ENCODE peak calls at places on chromosome 1, in eight cellular contexts. S is IMR-90, W is kidney, G is A549, M is GM23338, T is cardiac muscle cell, E is pancreas, V is DND-41. Z is an unnamed sample.

GRCh38 chr1:56548566-56548965 is 30.8 kb downstream of the PLPP3 start:
- DNase-seq in G (no peak), T (no peak), V (no peak), E (no peak), S (no peak), W (no peak), M (no peak), Z (no peak)

GRCh38 chr1:111920221-111921024 is 69.0 kb downstream of the KCND3 start:
- DNase-seq in M (no peak), T (no peak), S (peak), G (peak), E (peak), V (no peak), W (no peak), Z (peak)

GRCh38 chr1:206911064-206911663 is 10.6 kb downstream of the FCMR start:
- DNase-seq in M (peak), W (peak), E (peak), T (peak), G (peak), V (peak), S (peak), Z (no peak)

GRCh38 chr1:41589395-41589794 is 104.9 kb upstream of the EDN2 start:
- DNase-seq in T (no peak), E (no peak), G (no peak), S (no peak), W (no peak), V (no peak), M (no peak), Z (no peak)

GRCh38 chr1:20051218-20051829 is 18.7 kb upstream of the PLA2G5 start:
- DNase-seq in E (no peak), M (peak), T (no peak), W (no peak), S (no peak), G (no peak), V (no peak), Z (no peak)

GRCh38 chr1:241637046-241637590 is 3.1 kb downstream of the CHML start:
- DNase-seq in S (peak), G (no peak), V (no peak), T (no peak), M (no peak), W (no peak), E (no peak), Z (no peak)

GRCh38 chr1:207751790-207752455 is at the start of gene CD46:
- DNase-seq in S (peak), V (peak), E (peak), T (peak), W (peak), G (peak), M (peak), Z (peak)

GRCh38 chr1:201655243-201655642 is 116.3 kb downstream of the NAV1 start:
- DNase-seq in V (no peak), T (no peak), S (peak), M (peak), E (no peak), G (no peak), W (no peak), Z (no peak)

GRCh38 chr1:41629571-41629970 is 145.1 kb upstream of the EDN2 start:
- DNase-seq in G (no peak), V (no peak), W (no peak), T (no peak), M (no peak), S (peak), E (no peak), Z (no peak)

GRCh38 chr1:218711021-218711420 is 365.9 kb downstream of the TGFB2 start:
- DNase-seq in S (peak), W (no peak), M (no peak), T (no peak), E (no peak), G (peak), V (no peak), Z (no peak)

GRCh38 chr1:200336111-200336845 is 73.6 kb downstream of the ZNF281 start:
- DNase-seq in M (peak), G (peak), E (no peak), W (no peak), T (no peak), S (peak), V (no peak), Z (no peak)

DNA sequence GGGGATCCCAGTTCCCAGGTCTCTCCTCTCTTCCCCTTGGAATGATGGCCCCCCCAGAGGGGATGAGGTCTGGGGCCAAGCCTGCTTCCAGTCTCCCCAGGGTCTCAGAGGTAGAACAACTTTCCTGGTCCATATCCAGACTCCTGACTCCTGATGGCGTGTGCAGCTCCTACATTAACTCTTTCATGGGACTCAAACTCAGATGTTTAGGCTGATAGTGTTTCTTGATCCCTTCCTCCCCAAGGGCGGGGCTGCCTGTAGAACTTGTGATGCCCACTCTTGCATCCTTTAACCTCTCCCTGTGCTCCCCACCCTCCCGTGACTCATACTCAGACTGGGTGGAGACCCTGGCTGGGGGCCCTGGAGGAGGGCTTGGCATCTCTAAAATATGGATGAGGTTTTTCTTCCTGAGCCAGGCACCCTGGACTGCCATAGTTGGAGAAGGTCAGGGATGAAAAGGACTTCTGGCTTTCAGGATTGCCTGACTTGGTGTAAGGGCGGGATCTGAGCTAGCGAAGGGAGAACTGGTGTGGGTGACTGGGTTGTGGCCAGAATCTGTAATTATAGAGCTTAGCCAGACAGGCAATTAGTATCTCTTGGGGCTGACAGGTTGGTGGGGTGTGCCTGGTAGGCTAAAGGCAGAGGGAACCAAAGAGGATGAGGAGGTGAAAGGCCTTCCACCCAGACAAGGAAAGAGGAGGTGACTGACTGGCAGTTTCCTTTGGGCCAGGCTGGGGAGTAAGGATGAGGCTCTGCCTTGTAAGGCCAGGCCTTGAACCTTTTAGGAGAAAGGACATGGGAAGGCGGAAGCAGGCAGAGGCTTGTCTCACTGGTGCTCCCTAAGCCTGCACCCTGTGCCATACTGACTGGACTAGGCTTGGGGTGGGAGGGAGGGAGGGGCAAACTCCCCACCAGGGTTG is 1.5 kb downstream of the ATP8B2 start:
- DNase-seq in S (peak), M (no peak), V (no peak), T (no peak), G (peak), E (no peak), W (peak), Z (no peak)
- H3K4me3 ChIP-seq in S (peak), M (peak), V (peak), T (peak), G (peak), E (no peak), W (peak), Z (peak)

DNA sequence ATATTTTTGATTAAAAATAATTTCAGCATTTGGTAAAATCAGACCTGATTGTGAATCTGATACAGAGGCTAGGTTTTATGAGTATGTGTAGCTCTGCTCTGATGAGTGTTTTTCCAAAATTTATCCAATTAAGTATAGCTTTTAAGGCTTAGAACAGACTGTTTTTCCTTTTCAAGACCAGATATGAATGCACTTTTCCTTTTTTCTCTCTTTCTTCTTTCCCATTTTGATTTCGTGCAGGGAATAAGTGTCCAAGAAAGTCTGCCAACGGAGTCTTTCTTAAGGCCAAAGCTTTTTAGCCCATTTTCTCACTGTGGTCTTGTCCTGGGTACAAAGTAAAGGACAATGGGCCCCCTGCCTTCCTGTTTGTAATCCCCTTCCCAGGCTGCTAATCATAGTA is 2.8 kb downstream of the KIF1B start:
- DNase-seq in E (no peak), W (no peak), V (no peak), M (no peak), S (no peak), T (no peak), G (no peak), Z (no peak)
- H3K27ac ChIP-seq in E (no peak), W (no peak), V (no peak), M (no peak), S (no peak), T (peak), G (no peak), Z (peak)

DNA sequence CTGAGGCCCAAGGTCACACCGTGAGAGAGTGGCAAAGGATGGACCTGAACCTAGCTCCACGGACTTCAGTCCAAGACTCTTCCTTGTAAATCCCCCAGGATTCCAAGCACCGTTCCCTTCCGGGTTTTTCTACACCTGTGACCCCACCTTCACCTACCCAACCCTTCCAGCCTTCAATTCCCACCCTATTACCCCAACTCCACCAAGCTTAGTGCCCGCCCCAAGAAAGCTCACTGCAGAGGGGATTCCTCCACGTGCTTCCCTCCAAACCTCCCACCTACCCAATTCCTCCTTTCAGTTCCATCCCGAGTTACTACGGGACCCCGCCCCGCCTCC is 514 bp downstream of the SMG5 start:
- DNase-seq in S (no peak), M (no peak), T (no peak), E (peak), G (peak), W (no peak), V (no peak), Z (no peak)
- TF ChIP-seq CTCF in S (no peak), M (no peak), T (no peak), E (no peak), G (no peak), W (no peak), V (no peak), Z (no peak)

GRCh38 chr1:107181253-107181977 is 40.6 kb downstream of the NTNG1 start:
- DNase-seq in G (no peak), V (no peak), S (no peak), W (no peak), E (no peak), T (no peak), M (peak), Z (no peak)
- H3K4me3 ChIP-seq in G (no peak), V (no peak), S (no peak), W (no peak), E (no peak), T (no peak), M (peak), Z (no peak)

DNA sequence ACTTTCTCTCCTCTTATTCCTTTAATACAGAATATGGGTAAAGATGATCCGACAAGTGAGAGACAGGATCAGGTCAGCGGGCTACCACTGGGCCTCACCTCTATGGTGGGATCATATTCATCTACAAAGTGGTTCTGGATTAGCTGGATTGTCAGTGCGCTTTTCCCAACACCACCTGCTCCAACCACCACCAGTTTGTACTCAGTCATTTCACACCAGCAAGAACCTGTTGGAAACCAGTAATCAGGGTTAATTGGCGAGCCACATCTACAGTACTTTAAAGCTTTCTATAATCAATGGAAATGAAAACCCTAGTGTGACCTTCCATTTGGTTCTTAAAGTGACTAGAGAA is 643 bp downstream of the NRAS start:
- DNase-seq in G (no peak), T (no peak), S (no peak), W (no peak), E (no peak), V (no peak), M (no peak), Z (no peak)
- H3K27ac ChIP-seq in G (peak), T (peak), S (peak), W (no peak), E (peak), V (peak), M (peak), Z (peak)

GRCh38 chr1:16022393-16022792 is 557 bp downstream of the CLCNKA start:
- DNase-seq in G (no peak), V (no peak), S (no peak), W (no peak), E (no peak), M (no peak), T (no peak), Z (no peak)

GRCh38 chr1:16020325-16020724 is 1.5 kb upstream of the CLCNKA start:
- DNase-seq in S (no peak), V (no peak), G (no peak), E (no peak), T (no peak), M (no peak), W (no peak), Z (no peak)

GRCh38 chr1:16023050-16023653 is 1.3 kb downstream of the CLCNKA start:
- DNase-seq in M (no peak), T (no peak), G (no peak), E (no peak), V (no peak), W (no peak), S (no peak), Z (no peak)

GRCh38 chr1:16019580-16020277 is 1.9 kb upstream of the HSPB7 start:
- DNase-seq in W (no peak), S (peak), M (no peak), E (no peak), T (peak), G (no peak), V (no peak), Z (no peak)

GRCh38 chr1:16021681-16022080 is at the start of gene CLCNKA:
- DNase-seq in E (peak), G (no peak), T (no peak), W (no peak), S (no peak), M (no peak), V (no peak), Z (no peak)
- TF ChIP-seq CTCF in E (no peak), G (no peak), T (no peak), W (no peak), S (no peak), M (no peak), V (no peak), Z (no peak)

GRCh38 chr1:43879996-43880395 is 53.6 kb upstream of the ARTN start:
- DNase-seq in M (no peak), G (no peak), W (no peak), V (no peak), S (no peak), T (no peak), E (no peak), Z (no peak)

GRCh38 chr1:43879414-43879813 is 54.2 kb upstream of the ARTN start:
- DNase-seq in M (no peak), V (no peak), T (no peak), S (peak), W (no peak), G (no peak), E (no peak), Z (no peak)

GRCh38 chr1:43878854-43879253 is 54.7 kb upstream of the ARTN start:
- DNase-seq in W (no peak), G (no peak), M (no peak), E (no peak), V (no peak), S (no peak), T (no peak), Z (no peak)

GRCh38 chr1:43881415-43881814 is 52.2 kb upstream of the ARTN start:
- DNase-seq in E (no peak), M (peak), T (peak), V (no peak), G (no peak), S (no peak), W (no peak), Z (no peak)

GRCh38 chr1:43880604-43881003 is 53.0 kb upstream of the ARTN start:
- DNase-seq in W (no peak), M (no peak), S (no peak), T (no peak), G (no peak), V (no peak), E (no peak), Z (no peak)
- H3K4me3 ChIP-seq in W (no peak), M (no peak), S (no peak), T (no peak), G (no peak), V (no peak), E (no peak), Z (no peak)

GRCh38 chr1:167648252-167648849 is 18.3 kb downstream of the RCSD1 start:
- DNase-seq in W (no peak), S (no peak), M (no peak), V (no peak), E (no peak), T (no peak), G (no peak), Z (no peak)
- H3K27ac ChIP-seq in W (no peak), S (no peak), M (no peak), V (peak), E (no peak), T (peak), G (no peak), Z (no peak)

GRCh38 chr1:102172200-102172599 is 175.5 kb upstream of the OLFM3 start:
- DNase-seq in V (no peak), M (no peak), T (no peak), G (no peak), W (no peak), E (no peak), S (no peak), Z (no peak)

GRCh38 chr1:102178483-102178882 is 181.8 kb upstream of the OLFM3 start:
- DNase-seq in G (no peak), M (no peak), W (no peak), S (no peak), T (no peak), E (no peak), V (no peak), Z (no peak)

DNA sequence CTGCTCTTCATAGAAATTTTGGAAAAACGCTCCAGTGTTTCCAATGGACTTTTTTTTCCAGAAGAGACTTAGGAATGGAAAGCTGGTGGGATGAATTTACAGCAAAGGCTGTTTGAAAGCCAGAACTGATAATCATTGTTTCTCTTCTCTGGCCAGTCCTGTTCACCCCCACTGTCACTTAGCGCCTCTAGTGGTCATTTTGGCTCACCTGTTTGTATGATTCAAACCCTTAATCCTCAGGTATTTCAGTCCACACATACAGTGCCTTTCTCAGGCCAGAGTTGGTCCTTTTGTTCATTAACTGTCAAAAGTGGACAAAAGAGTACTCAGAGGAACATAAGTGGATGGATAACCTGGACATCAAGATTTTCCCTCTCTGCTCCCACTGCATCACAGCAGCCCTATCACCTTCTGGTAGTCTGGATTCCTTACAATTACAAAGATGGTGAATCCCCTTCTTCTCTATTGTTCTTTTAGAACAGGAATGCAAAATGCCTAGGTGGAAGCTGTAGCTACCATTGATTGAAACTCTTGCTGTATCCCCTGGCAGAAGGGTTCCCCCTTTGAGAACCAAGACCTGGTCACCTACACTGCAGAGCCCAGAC is 177.6 kb upstream of the OLFM3 start:
- DNase-seq in W (no peak), S (no peak), E (no peak), G (peak), V (peak), M (peak), T (no peak), Z (no peak)
- TF ChIP-seq CTCF in W (peak), S (no peak), E (peak), G (no peak), V (peak), M (peak), T (no peak), Z (no peak)

GRCh38 chr1:86067626-86068025 is 88.9 kb downstream of the COL24A1 start:
- DNase-seq in G (no peak), T (no peak), S (peak), E (no peak), V (no peak), W (no peak), M (no peak), Z (no peak)

GRCh38 chr1:86062458-86062857 is 94.1 kb downstream of the COL24A1 start:
- DNase-seq in T (no peak), E (no peak), M (no peak), S (peak), G (no peak), V (no peak), W (no peak), Z (no peak)

GRCh38 chr1:86063721-86064120 is 92.9 kb downstream of the COL24A1 start:
- DNase-seq in W (no peak), G (no peak), M (no peak), V (no peak), S (no peak), T (no peak), E (no peak), Z (no peak)

GRCh38 chr1:86061660-86062059 is 94.9 kb downstream of the COL24A1 start:
- DNase-seq in M (no peak), S (peak), W (no peak), T (no peak), G (no peak), E (no peak), V (no peak), Z (no peak)

GRCh38 chr1:86064899-86065298 is 91.7 kb downstream of the COL24A1 start:
- DNase-seq in W (no peak), E (no peak), G (no peak), V (no peak), M (peak), S (no peak), T (no peak), Z (no peak)
- H3K4me3 ChIP-seq in W (no peak), E (no peak), G (no peak), V (no peak), M (no peak), S (no peak), T (no peak), Z (no peak)